ENCODE peak calls at places on chromosomes 4 and X, in nine cellular contexts. W, R, B, U, Q, Y, K, T and P are unnamed samples.
A peak's percentile ranks its signal among the peaks of the same experiment; 100 is the strongest.

GRCh38 chr4:180664766-180665368 is 1578.3 kb upstream of the TENM3 start:
- DNase-seq in W (peak; percentile 86), R (peak; percentile 87), B (peak; percentile 60), U (peak; percentile 93), Q (peak; percentile 72), Y (no peak), K (peak; percentile 32), T (no peak), P (no peak)

GRCh38 chr4:21811576-21811975 is 137.0 kb downstream of the KCNIP4 start:
- DNase-seq in W (peak; percentile 28), R (no peak), B (no peak), U (no peak), Q (no peak), Y (no peak), K (no peak), T (no peak), P (no peak)

GRCh38 chr4:40525811-40526598 is 103.7 kb downstream of the RBM47 start:
- DNase-seq in W (peak; percentile 93), R (no peak), B (no peak), U (peak; percentile 90), Q (no peak), Y (no peak), K (no peak), T (no peak), P (no peak)

GRCh38 chrX:153499258-153499657 is 4.5 kb downstream of the BGN start:
- DNase-seq in W (no peak), R (no peak), B (no peak), U (no peak), Q (no peak), Y (no peak), K (no peak), T (no peak), P (no peak)

GRCh38 chrX:110748256-110748811 is 47.3 kb downstream of the CHRDL1 start:
- DNase-seq in W (no peak), R (no peak), B (no peak), U (no peak), Q (no peak), Y (no peak), K (no peak), T (no peak), P (no peak)

GRCh38 chrX:47097018-47097417 is 18.8 kb downstream of the RGN start:
- DNase-seq in W (no peak), R (peak; percentile 36), B (no peak), U (no peak), Q (no peak), Y (no peak), K (no peak), T (no peak), P (no peak)

GRCh38 chr4:180640193-180640592 is 1603.0 kb upstream of the TENM3 start:
- DNase-seq in W (no peak), R (no peak), B (no peak), U (no peak), Q (no peak), Y (no peak), K (no peak), T (no peak), P (no peak)

GRCh38 chrX:65578346-65578745 is 43.8 kb upstream of the LAS1L start:
- DNase-seq in W (no peak), R (no peak), B (no peak), U (no peak), Q (no peak), Y (no peak), K (no peak), T (no peak), P (no peak)

GRCh38 chr4:168877779-168878491 is 132.1 kb downstream of the CBR4 start:
- DNase-seq in W (no peak), R (peak; percentile 85), B (peak; percentile 26), U (peak; percentile 39), Q (no peak), Y (peak; percentile 28), K (no peak), T (no peak), P (peak; percentile 25)

GRCh38 chr4:40515037-40515397 is 114.6 kb downstream of the RBM47 start:
- DNase-seq in W (no peak), R (no peak), B (no peak), U (no peak), Q (no peak), Y (no peak), K (no peak), T (no peak), P (no peak)

GRCh38 chr4:60934896-60935295 is 265.2 kb upstream of the ADGRL3 start:
- DNase-seq in W (no peak), R (no peak), B (no peak), U (no peak), Q (no peak), Y (no peak), K (no peak), T (no peak), P (no peak)

GRCh38 chr4:155777971-155778710 is 19.3 kb downstream of the GUCY1B1 start:
- DNase-seq in W (peak; percentile 31), R (no peak), B (no peak), U (peak; percentile 96), Q (no peak), Y (no peak), K (no peak), T (no peak), P (no peak)

GRCh38 chrX:48971325-48972213 is at the start of gene KCND1:
- DNase-seq in W (peak; percentile 53), R (no peak), B (peak; percentile 31), U (peak; percentile 39), Q (peak; percentile 73), Y (no peak), K (peak; percentile 25), T (no peak), P (no peak)

DNA sequence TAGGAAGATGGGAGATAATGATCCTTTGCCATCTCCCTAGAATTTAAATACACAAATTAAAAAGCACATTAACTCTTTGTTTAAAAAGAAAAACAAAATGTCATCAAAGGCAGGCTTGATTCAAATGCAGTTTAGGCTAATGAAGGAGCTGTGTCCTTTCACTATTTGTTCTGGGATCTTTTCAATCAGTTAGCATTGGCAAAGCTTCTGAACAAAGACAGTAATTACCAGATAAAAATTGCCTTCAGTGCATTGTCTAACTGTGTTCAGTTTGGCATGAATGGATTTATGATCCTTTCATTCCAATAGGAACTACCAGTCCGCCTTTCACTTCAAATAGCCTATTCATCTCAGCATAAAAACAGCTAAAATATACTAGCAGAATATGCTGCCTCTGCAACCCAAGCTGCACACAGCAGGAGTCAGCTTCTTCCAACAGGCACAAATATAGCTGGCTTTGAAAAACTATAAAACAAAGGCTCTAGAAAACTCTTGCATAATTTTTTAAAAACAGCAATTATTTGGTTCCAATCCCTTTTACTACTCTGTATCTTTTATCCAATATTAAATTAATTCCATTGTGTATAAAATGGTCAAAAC is 49.8 kb upstream of the ATXN3L start:
- DNase-seq in W (no peak), R (no peak), B (no peak), U (no peak), Q (no peak), Y (no peak), K (no peak), T (no peak), P (no peak)
- TF ChIP-seq CTCF in W (no peak), R (no peak), B (no peak), U (no peak), Q (no peak), Y (no peak), K (no peak), T (no peak), P (no peak)

GRCh38 chrX:39556056-39556455 is 541.7 kb downstream of the BCOR start:
- DNase-seq in W (no peak), R (no peak), B (no peak), U (no peak), Q (no peak), Y (no peak), K (no peak), T (no peak), P (no peak)

GRCh38 chrX:39551748-39552147 is 546.0 kb downstream of the BCOR start:
- DNase-seq in W (no peak), R (no peak), B (no peak), U (no peak), Q (no peak), Y (no peak), K (no peak), T (no peak), P (no peak)

DNA sequence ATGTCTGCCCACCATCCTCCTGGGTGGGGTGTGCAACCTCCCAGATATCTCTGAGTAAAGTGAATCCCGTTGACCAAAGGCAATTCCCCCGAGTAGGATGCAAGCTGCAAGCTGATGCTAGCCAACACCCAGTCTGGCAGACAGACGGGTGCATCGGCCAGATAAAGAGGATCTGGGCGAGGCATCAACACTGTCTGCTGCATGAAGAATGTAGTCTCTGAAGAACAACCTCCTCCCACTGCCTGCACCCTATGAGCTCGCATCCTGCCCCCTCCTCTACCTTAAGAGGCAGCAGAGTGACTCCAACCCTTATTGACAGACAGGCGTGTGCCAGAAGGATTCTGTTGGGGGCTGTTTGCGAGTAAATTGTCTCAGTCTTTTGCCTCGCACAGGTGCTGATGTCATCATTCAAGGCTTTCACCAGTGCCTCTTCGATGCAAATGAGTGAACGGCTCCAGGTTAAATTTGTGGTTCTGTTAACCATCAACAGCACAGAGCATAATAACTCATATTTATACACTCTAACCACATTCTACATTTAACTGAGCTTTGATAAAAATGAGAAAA is 546.9 kb downstream of the BCOR start:
- DNase-seq in W (no peak), R (no peak), B (no peak), U (no peak), Q (no peak), Y (no peak), K (no peak), T (no peak), P (no peak)
- TF ChIP-seq CTCF in W (no peak), R (no peak), B (no peak), U (no peak), Q (no peak), Y (no peak), K (no peak), T (no peak), P (no peak)

DNA sequence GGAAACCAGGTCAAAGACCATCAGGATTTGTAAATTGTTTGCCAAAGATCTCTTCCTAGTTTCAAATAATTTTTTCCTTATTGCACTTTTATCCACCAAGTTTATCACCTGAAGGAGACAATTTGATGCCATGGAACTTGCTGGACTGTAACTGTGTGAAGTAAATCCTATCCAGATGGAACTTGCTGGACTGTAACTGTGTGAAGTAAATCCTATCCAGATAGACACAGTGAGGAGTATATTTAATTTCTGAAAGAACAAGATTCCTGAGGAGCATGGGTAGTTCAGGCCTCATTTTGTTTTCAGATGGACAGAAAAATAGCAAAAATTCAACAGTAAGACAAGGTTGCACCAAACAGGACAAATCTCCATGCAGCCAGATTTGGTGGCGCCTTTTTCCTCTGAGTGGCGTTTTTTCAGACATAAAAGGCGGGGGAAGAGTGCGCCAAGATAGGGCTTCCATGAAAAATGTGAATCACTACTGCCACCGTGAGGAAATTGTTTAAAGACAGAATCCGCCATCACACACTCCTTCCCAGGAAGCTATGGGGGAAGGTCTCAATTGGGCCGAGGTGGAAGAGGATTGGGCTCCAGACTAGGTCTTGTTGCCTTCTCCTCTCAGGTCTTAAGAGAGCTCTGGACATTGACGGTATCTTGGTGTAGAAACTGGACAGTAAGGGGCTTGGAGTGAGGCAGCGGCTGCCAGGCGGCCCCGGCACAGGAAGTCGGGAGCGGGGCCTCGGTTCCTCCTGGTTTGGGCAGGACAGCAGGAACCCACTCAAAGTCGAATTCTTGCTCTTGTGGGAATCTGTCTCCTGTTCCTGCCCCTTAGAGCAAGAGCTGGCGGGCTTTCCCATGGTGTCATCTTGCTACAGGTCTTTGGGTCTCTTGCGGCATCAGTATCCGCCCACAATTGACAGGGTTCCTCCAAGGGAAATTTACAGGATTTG is 234.7 kb downstream of the OR13H1 start:
- DNase-seq in W (peak; percentile 80), R (no peak), B (no peak), U (no peak), Q (peak; percentile 85), Y (no peak), K (no peak), T (no peak), P (no peak)
- TF ChIP-seq CTCF in W (peak; percentile 42), R (no peak), B (no peak), U (no peak), Q (peak; percentile 44), Y (no peak), K (peak; percentile 26), T (no peak), P (no peak)

GRCh38 chr4:107349266-107349665 is 313.2 kb upstream of the DKK2 start:
- DNase-seq in W (no peak), R (no peak), B (no peak), U (no peak), Q (no peak), Y (no peak), K (no peak), T (no peak), P (no peak)
- TF ChIP-seq CTCF in W (no peak), R (no peak), B (no peak), U (no peak), Q (no peak), Y (no peak), K (no peak), T (no peak), P (no peak)